ENCODE peak calls at places on chromosome 4, in nine cellular contexts. Q, G, L, B, N, E, W, M and O are unnamed samples.

GRCh38 chr4:145271194-145271593 is 90.8 kb upstream of the OTUD4 start:
- DNase-seq in Q (no peak), G (no peak), L (no peak), B (no peak), N (no peak), E (no peak), W (no peak), M (no peak), O (no peak)

GRCh38 chr4:165404696-165405095 is 25.9 kb downstream of the CPE start:
- DNase-seq in Q (no peak), G (no peak), L (no peak), B (no peak), N (no peak), E (no peak), W (no peak), M (no peak), O (no peak)

GRCh38 chr4:77927991-77928925 is 65.6 kb downstream of the MRPL1 start:
- DNase-seq in Q (no peak), G (no peak), L (no peak), B (no peak), N (peak; percentile 75), E (no peak), W (no peak), M (no peak), O (no peak)

GRCh38 chr4:26619784-26620183 is 35.9 kb downstream of the TBC1D19 start:
- DNase-seq in Q (no peak), G (no peak), L (peak; percentile 39), B (no peak), N (no peak), E (no peak), W (no peak), M (no peak), O (no peak)

GRCh38 chr4:186931519-186931918 is 207.9 kb upstream of the FAT1 start:
- DNase-seq in Q (no peak), G (no peak), L (peak; percentile 84), B (no peak), N (no peak), E (no peak), W (no peak), M (no peak), O (no peak)

GRCh38 chr4:100208459-100208858 is 18.2 kb upstream of the DDIT4L start:
- DNase-seq in Q (no peak), G (no peak), L (peak; percentile 30), B (no peak), N (peak; percentile 34), E (no peak), W (no peak), M (no peak), O (no peak)

GRCh38 chr4:2255501-2256155 is 6.3 kb downstream of the MXD4 start:
- DNase-seq in Q (peak; percentile 39), G (no peak), L (no peak), B (no peak), N (peak; percentile 77), E (no peak), W (no peak), M (no peak), O (no peak)

GRCh38 chr4:168167714-168168284 is 75.5 kb downstream of the ANXA10 start:
- DNase-seq in Q (no peak), G (no peak), L (no peak), B (no peak), N (no peak), E (no peak), W (no peak), M (no peak), O (no peak)

GRCh38 chr4:31360786-31361185 is 640.6 kb downstream of the PCDH7 start:
- DNase-seq in Q (no peak), G (no peak), L (peak; percentile 54), B (no peak), N (peak; percentile 27), E (no peak), W (no peak), M (no peak), O (no peak)

GRCh38 chr4:126957555-126958440 is 675.0 kb upstream of the INTU start:
- DNase-seq in Q (no peak), G (no peak), L (peak; percentile 74), B (no peak), N (no peak), E (no peak), W (no peak), M (no peak), O (no peak)

GRCh38 chr4:91621446-91621845 is 682.3 kb upstream of the GRID2 start:
- DNase-seq in Q (no peak), G (no peak), L (no peak), B (no peak), N (no peak), E (no peak), W (no peak), M (no peak), O (no peak)